ENCODE peak calls at places on chromosomes 16 and 17, in ten cellular contexts. L is RWPE2; R is heart left ventricle; B is germinal center; A is activated CD8-positive, alpha-beta T cell treated with anti-CD3 and anti-CD28 coated beads for 36 hours; O is T-helper 1 cell; I is tibial artery; F is stimulated activated naive B cell treated with anti-CD40 and anti-IgM and Interleukin-4, amounts not matched to agents 10 μg/mL and 1 μg/mL and 100 μg/mL, for 72 hours; M is SK-N-SH; G is brain microvascular endothelial cell. D is an unnamed sample.

GRCh38 chr17:42200702-42201101 is 6.4 kb upstream of the GHDC start:
- DNase-seq in L (no peak), R (peak), B (no peak), A (no peak), O (no peak), I (no peak), F (no peak), M (peak), G (no peak), D (no peak)

GRCh38 chr16:76668207-76668725 is 391.1 kb downstream of the CNTNAP4 start:
- DNase-seq in L (no peak), R (no peak), B (no peak), A (no peak), O (no peak), I (no peak), F (no peak), M (no peak), G (no peak), D (no peak)

GRCh38 chr16:49352923-49353322 is 20.7 kb upstream of the C16orf78 start:
- DNase-seq in L (no peak), R (no peak), B (peak), A (no peak), O (no peak), I (no peak), F (no peak), M (peak), G (no peak), D (no peak)

GRCh38 chr17:75468779-75469373 is 12.4 kb downstream of the TMEM94 start:
- DNase-seq in L (no peak), R (no peak), B (no peak), A (no peak), O (no peak), I (no peak), F (no peak), M (no peak), G (no peak), D (no peak)

GRCh38 chr17:57407287-57408063 is 151.2 kb downstream of the MSI2 start:
- DNase-seq in L (no peak), R (no peak), B (no peak), A (no peak), O (no peak), I (no peak), F (no peak), M (no peak), G (no peak), D (no peak)

GRCh38 chr17:29836643-29837042 is 93.4 kb downstream of the SSH2 start:
- DNase-seq in L (no peak), R (no peak), B (no peak), A (no peak), O (no peak), I (no peak), F (no peak), M (no peak), G (no peak), D (no peak)

GRCh38 chr16:23557779-23558330 is 328 bp downstream of the UBFD1 start:
- DNase-seq in L (no peak), R (peak), B (no peak), A (peak), O (no peak), I (peak), F (no peak), M (no peak), G (peak), D (no peak)

GRCh38 chr17:77186141-77186604 is 45.4 kb downstream of the SEC14L1 start:
- DNase-seq in L (no peak), R (peak), B (peak), A (peak), O (no peak), I (no peak), F (peak), M (no peak), G (no peak), D (no peak)

GRCh38 chr17:32568673-32569072 is 81.9 kb downstream of the CDK5R1 start:
- DNase-seq in L (no peak), R (no peak), B (no peak), A (no peak), O (no peak), I (no peak), F (no peak), M (no peak), G (no peak), D (no peak)

GRCh38 chr17:7042507-7043194 is 1.2 kb downstream of the SLC16A11 start:
- DNase-seq in L (no peak), R (no peak), B (peak), A (peak), O (no peak), I (no peak), F (no peak), M (peak), G (no peak), D (peak)

GRCh38 chr16:77696149-77696548 is 26.2 kb upstream of the NUDT7 start:
- DNase-seq in L (no peak), R (no peak), B (no peak), A (no peak), O (no peak), I (no peak), F (no peak), M (no peak), G (no peak), D (no peak)

GRCh38 chr17:4945176-4945943 is 3.0 kb downstream of the PFN1 start:
- DNase-seq in L (peak), R (peak), B (no peak), A (peak), O (peak), I (peak), F (peak), M (no peak), G (peak), D (peak)

GRCh38 chr16:12087901-12088364 is 111.4 kb downstream of the SNX29 start:
- DNase-seq in L (peak), R (peak), B (peak), A (peak), O (no peak), I (peak), F (peak), M (peak), G (no peak), D (peak)

GRCh38 chr16:75064403-75065148 is 52.0 kb downstream of the LDHD start:
- DNase-seq in L (no peak), R (no peak), B (no peak), A (peak), O (no peak), I (no peak), F (no peak), M (no peak), G (no peak), D (no peak)

GRCh38 chr16:19118938-19119431 is 5.2 kb downstream of the ITPRIPL2 start:
- DNase-seq in L (no peak), R (peak), B (peak), A (peak), O (no peak), I (peak), F (peak), M (no peak), G (peak), D (no peak)

GRCh38 chr17:38798614-38799500 is 499 bp downstream of the PIP4K2B start:
- DNase-seq in L (peak), R (peak), B (peak), A (peak), O (no peak), I (peak), F (peak), M (peak), G (peak), D (peak)

GRCh38 chr17:13024033-13024432 is 6.2 kb upstream of the ELAC2 start:
- DNase-seq in L (no peak), R (no peak), B (no peak), A (no peak), O (no peak), I (no peak), F (no peak), M (no peak), G (no peak), D (no peak)

GRCh38 chr17:63399856-63400255 is 46.2 kb downstream of the CYB561 start:
- DNase-seq in L (no peak), R (peak), B (no peak), A (no peak), O (no peak), I (peak), F (no peak), M (peak), G (peak), D (no peak)

GRCh38 chr17:83171661-83172060 is 92.3 kb downstream of the METRNL start:
- DNase-seq in L (peak), R (no peak), B (no peak), A (no peak), O (no peak), I (no peak), F (no peak), M (peak), G (no peak), D (no peak)

GRCh38 chr17:15287533-15288267 is 22.6 kb upstream of the PMP22 start:
- DNase-seq in L (no peak), R (peak), B (no peak), A (no peak), O (no peak), I (peak), F (no peak), M (no peak), G (no peak), D (no peak)

GRCh38 chr17:40063034-40063765 is 435 bp downstream of the THRA start:
- DNase-seq in L (no peak), R (peak), B (peak), A (peak), O (no peak), I (peak), F (no peak), M (peak), G (no peak), D (no peak)

GRCh38 chr16:25372716-25373115 is 115.1 kb upstream of the ZKSCAN2 start:
- DNase-seq in L (no peak), R (no peak), B (no peak), A (no peak), O (no peak), I (no peak), F (no peak), M (no peak), G (no peak), D (no peak)

GRCh38 chr16:84446086-84446485 is 58.4 kb downstream of the MEAK7 start:
- DNase-seq in L (no peak), R (no peak), B (no peak), A (no peak), O (no peak), I (no peak), F (no peak), M (no peak), G (no peak), D (no peak)

GRCh38 chr17:81287741-81288430 is 7.2 kb downstream of the SLC38A10 start:
- DNase-seq in L (no peak), R (no peak), B (no peak), A (no peak), O (no peak), I (no peak), F (no peak), M (no peak), G (no peak), D (no peak)

GRCh38 chr17:14010999-14011692 is 58.2 kb upstream of the COX10 start:
- DNase-seq in L (no peak), R (no peak), B (no peak), A (no peak), O (no peak), I (no peak), F (no peak), M (no peak), G (no peak), D (no peak)

GRCh38 chr16:88057656-88058055 is 106.4 kb downstream of the BANP start:
- DNase-seq in L (peak), R (peak), B (no peak), A (no peak), O (no peak), I (no peak), F (no peak), M (no peak), G (no peak), D (no peak)

D was measured in CD8-positive, alpha-beta memory T cell.